ENCODE peak calls at places on chromosomes 13 and 19, in four cellular contexts. P is astrocyte, Q is ELF-1, B is EH. C is an unnamed sample.

GRCh38 chr19:33231511-33231910 is 5.9 kb upstream of the SLC7A10 start:
- DNase-seq in P (no peak), Q (no peak), B (peak), C (no peak)

GRCh38 chr13:112954488-112955270 is 14.3 kb upstream of the MCF2L start:
- DNase-seq in P (no peak), Q (no peak), B (no peak), C (no peak)

GRCh38 chr13:33180009-33180804 is 105.3 kb downstream of the STARD13 start:
- DNase-seq in P (no peak), Q (no peak), B (no peak), C (peak)

GRCh38 chr19:43784981-43785808 is 4.4 kb upstream of the KCNN4 start:
- DNase-seq in P (peak), Q (peak), B (peak), C (peak)

GRCh38 chr19:45766919-45767346 is 2.1 kb downstream of the SIX5 start:
- DNase-seq in P (no peak), Q (no peak), B (peak), C (no peak)

GRCh38 chr13:68261105-68261504 is 1031.0 kb upstream of the PCDH9 start:
- DNase-seq in P (no peak), Q (no peak), B (no peak), C (no peak)

GRCh38 chr13:110228936-110229904 is 77.7 kb downstream of the COL4A1 start:
- DNase-seq in P (no peak), Q (no peak), B (peak), C (peak)

GRCh38 chr19:50198431-50199253 is 4.8 kb upstream of the MYH14 start:
- DNase-seq in P (no peak), Q (no peak), B (no peak), C (no peak)

GRCh38 chr19:29378543-29379105 is 147.2 kb upstream of the VSTM2B start:
- DNase-seq in P (no peak), Q (no peak), B (no peak), C (no peak)

GRCh38 chr13:60944863-60945262 is 470.8 kb downstream of the PCDH20 start:
- DNase-seq in P (no peak), Q (no peak), B (no peak), C (no peak)

GRCh38 chr19:44988896-44989563 is 12.2 kb upstream of the RELB start:
- DNase-seq in P (peak), Q (peak), B (peak), C (peak)